ENCODE peak calls at places on chromosome 15, in eight cellular contexts. A is NT2/D1; V is activated T-helper 1 cell treated with anti-CD3 and anti-CD28 coated beads, Interleukin-2, amount 50 U/mL, for 16 hours; B is kidney glomerular epithelial cell; D is stimulated activated CD8-positive, alpha-beta memory T cell treated with anti-CD3 and anti-CD28 coated beads, Interleukin-15, amount 100 ng/mL, for 1 hour; M is stimulated activated effector memory CD8-positive, alpha-beta T cell treated with anti-CD3 and anti-CD28 coated beads, Interleukin-12 subunit alpha, Interleukin-12 subunit beta, amount 100 ng/mL, for 72 hours; O is neural crest cell; Y is AG08396. L is an unnamed sample.

GRCh38 chr15:69055251-69055650 is 40.8 kb downstream of the NOX5 start:
- DNase-seq in O (no peak), Y (no peak), D (no peak), B (no peak), A (no peak), V (no peak), M (no peak), L (no peak)

GRCh38 chr15:60585743-60586708 is 107.1 kb upstream of the ICE2 start:
- DNase-seq in A (peak; percentile 59), O (peak; percentile 45), V (peak; percentile 37), Y (peak; percentile 77), D (no peak), B (peak; percentile 61), M (no peak), L (peak; percentile 49)

GRCh38 chr15:100642217-100642949 is 40.0 kb downstream of the ASB7 start:
- DNase-seq in A (no peak), Y (no peak), B (no peak), V (no peak), M (no peak), D (no peak), O (no peak), L (no peak)

GRCh38 chr15:25248583-25249235 is 190.1 kb downstream of the UBE3A start:
- DNase-seq in A (no peak), V (no peak), Y (no peak), O (no peak), B (no peak), M (no peak), D (no peak), L (no peak)

GRCh38 chr15:69997701-69998273 is 99.9 kb downstream of the TLE3 start:
- DNase-seq in A (no peak), D (no peak), B (peak; percentile 66), M (no peak), Y (peak; percentile 30), V (no peak), O (no peak), L (no peak)

GRCh38 chr15:78044407-78045155 is 32.9 kb downstream of the TBC1D2B start:
- DNase-seq in A (no peak), Y (no peak), V (no peak), B (no peak), D (no peak), O (no peak), M (no peak), L (no peak)

GRCh38 chr15:101013151-101013550 is 94.0 kb downstream of the LRRK1 start:
- DNase-seq in A (no peak), D (no peak), V (no peak), B (no peak), Y (no peak), M (no peak), O (no peak), L (no peak)

GRCh38 chr15:69926721-69927120 is 171.0 kb downstream of the TLE3 start:
- DNase-seq in A (no peak), Y (no peak), M (no peak), D (no peak), O (no peak), V (no peak), B (no peak), L (no peak)

GRCh38 chr15:69415381-69415780 is 1.2 kb downstream of the KIF23 start:
- DNase-seq in O (no peak), V (no peak), B (no peak), A (no peak), M (no peak), D (no peak), Y (no peak), L (no peak)

GRCh38 chr15:45790325-45790943 is 155.6 kb downstream of the SQOR start:
- DNase-seq in A (peak; percentile 9), D (no peak), M (no peak), V (no peak), B (peak; percentile 44), O (peak; percentile 20), Y (peak; percentile 18), L (no peak)

GRCh38 chr15:100211855-100212850 is 129.6 kb downstream of the ADAMTS17 start:
- DNase-seq in A (no peak), V (no peak), D (no peak), B (no peak), O (no peak), Y (no peak), M (no peak), L (no peak)

GRCh38 chr15:41773729-41774061 is 589 bp upstream of the MAPKBP1 start:
- DNase-seq in V (no peak), O (no peak), M (no peak), A (no peak), D (no peak), B (no peak), Y (no peak), L (no peak)

GRCh38 chr15:92226020-92226612 is 167.6 kb upstream of the ST8SIA2 start:
- DNase-seq in O (no peak), B (no peak), A (peak; percentile 36), V (no peak), D (no peak), Y (no peak), M (no peak), L (no peak)

GRCh38 chr15:101089579-101090459 is 162.0 kb downstream of the CHSY1 start:
- DNase-seq in D (no peak), M (no peak), O (no peak), Y (no peak), V (no peak), A (no peak), B (no peak), L (no peak)

GRCh38 chr15:28983432-28984311 is 97.9 kb downstream of the APBA2 start:
- DNase-seq in M (no peak), Y (no peak), V (no peak), D (no peak), O (no peak), B (no peak), A (no peak), L (no peak)

GRCh38 chr15:33608714-33609113 is 297.9 kb downstream of the RYR3 start:
- DNase-seq in Y (no peak), V (no peak), D (no peak), A (no peak), B (no peak), O (peak; percentile 5), M (no peak), L (no peak)

GRCh38 chr15:82858932-82859331 is 49.5 kb downstream of the WHAMM start:
- DNase-seq in O (no peak), D (no peak), Y (no peak), M (no peak), V (no peak), B (no peak), A (no peak), L (no peak)

GRCh38 chr15:28975766-28976179 is 90.0 kb downstream of the APBA2 start:
- DNase-seq in O (peak; percentile 70), V (peak; percentile 50), M (peak; percentile 36), Y (peak; percentile 45), A (no peak), B (peak; percentile 38), D (peak; percentile 49), L (no peak)

GRCh38 chr15:77823736-77824135 is 191.0 kb upstream of the LINGO1 start:
- DNase-seq in O (no peak), B (no peak), V (no peak), M (no peak), Y (no peak), A (no peak), D (no peak), L (no peak)

GRCh38 chr15:77455696-77456293 is 35.1 kb downstream of the HMG20A start:
- DNase-seq in D (no peak), B (peak; percentile 45), M (no peak), O (no peak), Y (peak; percentile 35), A (no peak), V (no peak), L (no peak)

GRCh38 chr15:48096813-48097212 is 24.0 kb upstream of the SLC24A5 start:
- DNase-seq in V (no peak), O (no peak), M (no peak), D (no peak), Y (peak; percentile 68), B (peak; percentile 21), A (no peak), L (no peak)

GRCh38 chr15:51736646-51737537 is 563 bp downstream of the LYSMD2 start:
- DNase-seq in M (peak; percentile 49), D (peak; percentile 18), O (peak; percentile 36), Y (peak; percentile 47), A (no peak), V (peak; percentile 36), B (no peak), L (peak; percentile 24)

GRCh38 chr15:92653836-92654524 is 1.6 kb downstream of the FAM174B start:
- DNase-seq in O (no peak), B (peak; percentile 51), M (no peak), D (no peak), A (no peak), V (no peak), Y (no peak), L (no peak)

GRCh38 chr15:99253381-99254090 is 2.3 kb downstream of the LRRC28 start:
- DNase-seq in D (no peak), O (no peak), M (no peak), Y (peak; percentile 50), V (no peak), B (no peak), A (no peak), L (no peak)

GRCh38 chr15:94206463-94207167 is 24.7 kb upstream of the MCTP2 start:
- DNase-seq in D (no peak), M (peak; percentile 15), V (no peak), Y (peak; percentile 64), O (no peak), B (no peak), A (no peak), L (no peak)

GRCh38 chr15:52071570-52071969 is 41.0 kb downstream of the BCL2L10 start:
- DNase-seq in V (no peak), O (no peak), B (no peak), M (no peak), A (no peak), D (no peak), Y (no peak), L (no peak)

GRCh38 chr15:68561146-68561545 is 17.6 kb upstream of the CORO2B start:
- DNase-seq in V (no peak), M (no peak), A (no peak), O (no peak), Y (no peak), B (no peak), D (no peak), L (no peak)

L was measured in memory B cell.